ENCODE peak calls at places on chromosomes 1 and 21, in seven cellular contexts. L is cardiac muscle cell, U is uterus, M is PC-9, X is HCT116, K is pancreas, O is IMR-90. P is an unnamed sample.

GRCh38 chr1:216599851-216600250 is 123.4 kb downstream of the ESRRG start:
- DNase-seq in O (no peak), L (no peak), X (no peak), U (no peak), M (no peak), K (no peak), P (no peak)

GRCh38 chr1:9321480-9321849 is 28.8 kb downstream of the SPSB1 start:
- DNase-seq in M (no peak), K (no peak), X (no peak), L (no peak), O (peak; percentile 91), U (peak; percentile 60), P (no peak)

GRCh38 chr1:177010246-177010825 is 154.2 kb downstream of the ASTN1 start:
- DNase-seq in K (no peak), U (no peak), O (no peak), L (peak; percentile 39), X (no peak), M (no peak), P (no peak)

GRCh38 chr21:42705346-42705745 is 51.9 kb downstream of the PDE9A start:
- DNase-seq in M (no peak), O (no peak), K (no peak), L (no peak), X (no peak), U (no peak), P (no peak)

GRCh38 chr1:51907079-51907702 is 28.7 kb upstream of the NRDC start:
- DNase-seq in O (peak; percentile 19), L (no peak), K (no peak), M (no peak), X (no peak), U (no peak), P (no peak)

GRCh38 chr1:180033387-180033786 is 78.8 kb downstream of the CEP350 start:
- DNase-seq in X (no peak), O (peak; percentile 7), K (no peak), L (no peak), M (no peak), U (no peak), P (no peak)

GRCh38 chr1:155485222-155485621 is 77.4 kb downstream of the ASH1L start:
- DNase-seq in L (no peak), M (no peak), K (no peak), O (no peak), U (no peak), X (no peak), P (no peak)

GRCh38 chr1:229710746-229711145 is 84.7 kb downstream of the URB2 start:
- DNase-seq in K (no peak), M (no peak), L (no peak), O (no peak), U (no peak), X (no peak), P (no peak)

GRCh38 chr1:180815188-180815587 is 97.5 kb upstream of the KIAA1614 start:
- DNase-seq in U (no peak), X (no peak), O (no peak), L (no peak), M (no peak), K (no peak), P (no peak)

GRCh38 chr1:171984262-171984661 is 143.0 kb downstream of the DNM3 start:
- DNase-seq in U (no peak), K (peak; percentile 26), M (no peak), L (no peak), X (no peak), O (no peak), P (no peak)

GRCh38 chr1:25066253-25066652 is 136.2 kb upstream of the RUNX3 start:
- DNase-seq in U (no peak), O (no peak), M (peak; percentile 8), K (no peak), L (peak; percentile 41), X (no peak), P (no peak)

GRCh38 chr1:226987179-226987536 is 47.1 kb downstream of the COQ8A start:
- DNase-seq in L (no peak), O (no peak), M (no peak), K (no peak), X (no peak), U (no peak), P (no peak)

GRCh38 chr1:43304771-43305300 is 4.1 kb downstream of the TIE1 start:
- DNase-seq in X (no peak), L (no peak), M (no peak), O (no peak), U (no peak), K (no peak), P (no peak)

GRCh38 chr21:45333583-45334121 is 46.0 kb upstream of the POFUT2 start:
- DNase-seq in M (no peak), K (no peak), U (no peak), X (no peak), L (no peak), O (peak; percentile 57), P (peak; percentile 37)

DNA sequence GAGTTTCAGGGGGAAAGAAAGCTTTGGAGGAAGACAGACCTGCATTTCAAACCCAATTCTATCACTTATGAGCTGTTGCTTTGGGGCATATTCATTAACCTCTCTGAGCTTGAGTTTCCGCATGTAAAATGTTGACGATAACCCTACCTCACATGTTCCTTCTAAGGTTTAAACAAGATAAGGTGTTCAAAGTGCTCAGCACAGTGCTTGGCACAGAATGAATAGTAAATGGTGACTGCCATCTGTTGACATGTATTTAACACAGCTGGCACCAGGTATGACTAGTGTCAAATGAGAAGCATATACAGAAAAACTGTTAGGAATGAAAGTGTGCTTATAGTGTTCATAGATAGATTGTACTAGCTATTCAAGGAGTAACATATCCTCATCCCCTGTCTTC is 155.5 kb downstream of the PTGER3 start:
- DNase-seq in K (no peak), X (no peak), M (no peak), U (no peak), L (no peak), O (no peak), P (no peak)
- TF ChIP-seq CTCF in K (no peak), X (no peak), M (no peak), U (no peak), L (no peak), O (no peak), P (no peak)

GRCh38 chr1:61978866-61979265 is 215.8 kb upstream of the L1TD1 start:
- DNase-seq in M (no peak), O (no peak), X (no peak), L (no peak), U (no peak), K (no peak), P (no peak)

GRCh38 chr1:61981870-61982660 is 212.6 kb upstream of the L1TD1 start:
- DNase-seq in L (peak; percentile 34), U (no peak), X (no peak), K (no peak), O (no peak), M (no peak), P (no peak)

GRCh38 chr1:61979729-61980128 is 214.9 kb upstream of the L1TD1 start:
- DNase-seq in O (no peak), K (no peak), L (no peak), X (no peak), U (no peak), M (no peak), P (no peak)

GRCh38 chr1:61983236-61983635 is 211.4 kb upstream of the L1TD1 start:
- DNase-seq in O (no peak), X (no peak), L (no peak), M (no peak), K (no peak), U (no peak), P (no peak)

DNA sequence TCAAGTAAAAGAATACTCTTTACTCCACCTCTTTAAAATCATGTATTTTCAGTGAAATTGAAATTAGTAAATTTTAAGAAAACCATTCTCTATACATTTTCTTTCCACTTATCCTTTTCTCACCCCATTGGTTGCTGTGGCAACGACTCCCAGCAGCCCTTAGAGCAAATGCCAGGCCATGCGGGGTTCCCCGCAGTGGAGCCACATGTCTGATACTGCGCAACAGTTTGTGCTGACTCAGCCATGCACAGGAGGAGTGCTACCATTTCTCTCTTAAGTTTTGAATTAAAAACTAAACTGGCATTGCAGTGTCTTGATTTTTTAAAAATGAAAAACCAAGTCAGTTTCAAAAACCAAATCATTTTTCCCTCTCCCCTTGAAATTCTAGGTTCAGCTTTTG is 214.1 kb upstream of the L1TD1 start:
- DNase-seq in M (no peak), K (no peak), X (no peak), U (no peak), L (no peak), O (no peak), P (no peak)
- H3K4me1 ChIP-seq in M (no peaks in the 10 kb centered on the region), K (no peaks in the 10 kb centered on the region), X (no peaks in the 10 kb centered on the region), U (no peaks in the 10 kb centered on the region), L (peaks cover 8% of the 10 kb centered on the region), O (no peaks in the 10 kb centered on the region), P (no peaks in the 10 kb centered on the region)

GRCh38 chr1:162877412-162877811 is 16.4 kb upstream of the CCDC190 start:
- DNase-seq in X (no peak), U (no peak), L (no peak), K (no peak), O (no peak), M (no peak), P (no peak)
- H3K27me3 ChIP-seq in X (no peaks in the 10 kb centered on the region), U (no peaks in the 10 kb centered on the region), L (no peaks in the 10 kb centered on the region), K (no peaks in the 10 kb centered on the region), O (no peaks in the 10 kb centered on the region), M (no peaks in the 10 kb centered on the region), P (no peaks in the 10 kb centered on the region)

GRCh38 chr1:3821004-3821933 is 25.0 kb upstream of the LRRC47 start:
- DNase-seq in U (no peak), L (no peak), M (no peak), O (no peak), X (no peak), K (no peak), P (no peak)
- TF ChIP-seq CTCF in U (no peak), L (no peak), M (no peak), O (no peak), X (no peak), K (no peak), P (no peak)

DNA sequence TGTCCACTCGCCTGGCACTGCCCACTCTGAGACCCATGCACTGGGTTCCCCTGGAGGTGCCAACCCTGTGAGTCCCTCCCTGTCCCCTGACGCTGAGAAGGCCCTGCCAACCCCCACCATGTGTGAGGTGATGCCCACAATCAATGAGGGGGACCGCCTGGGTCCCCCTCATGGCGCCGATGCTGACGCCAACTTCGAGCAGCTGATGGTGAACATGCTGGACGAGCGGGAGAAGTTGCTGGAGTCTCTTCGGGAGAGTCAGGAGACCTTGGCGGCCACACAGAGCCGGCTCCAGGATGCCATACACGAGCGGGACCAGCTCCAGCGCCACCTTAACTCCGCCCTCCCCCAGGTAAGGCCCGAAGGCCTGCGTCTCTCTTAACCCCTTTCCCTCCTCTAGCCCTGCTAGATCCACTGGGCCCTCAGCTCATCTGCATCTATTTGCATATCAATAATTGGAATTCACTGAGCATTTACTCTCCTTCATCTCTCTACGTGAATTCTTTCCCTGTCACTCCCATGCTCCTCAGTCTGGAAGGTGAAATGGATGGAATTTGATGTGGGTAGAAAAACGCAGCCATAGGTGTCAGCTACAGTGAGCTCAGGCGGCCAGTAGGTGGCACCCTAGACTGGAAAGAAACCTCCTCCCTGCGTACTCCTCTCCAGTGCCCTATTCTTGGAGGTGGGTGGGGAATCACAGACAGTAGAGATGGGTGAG is 12.8 kb downstream of the PPFIA4 start:
- DNase-seq in X (no peak), K (peak; percentile 75), M (peak; percentile 55), L (peak; percentile 84), U (peak; percentile 81), O (peak; percentile 65), P (peak; percentile 80)
- H3K4me1 ChIP-seq in X (no peaks in the 10 kb centered on the region), K (no peaks in the 10 kb centered on the region), M (no peaks in the 10 kb centered on the region), L (peaks cover 65% of the 10 kb centered on the region), U (no peaks in the 10 kb centered on the region), O (peaks cover 25% of the 10 kb centered on the region), P (peaks cover 8% of the 10 kb centered on the region)

P was measured in Caco-2.